ENCODE peak calls at places on chromosomes 12 and 14, in nine cellular contexts. G is stomach; F is adipocyte; U is mucosa of descending colon; I is naive thymus-derived CD4-positive, alpha-beta T cell; B is spleen; N is astrocyte; P is aorta; S is transverse colon. T is an unnamed sample.
A peak's percentile ranks its signal among the peaks of the same experiment; 100 is the strongest.

GRCh38 chr12:5661820-5662219 is 229.9 kb downstream of the NTF3 start:
- DNase-seq in G (no peak), F (no peak), U (peak; percentile 29), I (no peak), B (no peak), N (no peak), P (no peak), S (peak; percentile 25), T (no peak)

GRCh38 chr14:96603350-96604255 is 101.4 kb downstream of the PAPOLA start:
- DNase-seq in G (no peak), F (no peak), U (no peak), I (no peak), B (no peak), N (no peak), P (no peak), S (no peak), T (no peak)

GRCh38 chr12:2582631-2583616 is 211.8 kb upstream of the FKBP4 start:
- DNase-seq in G (peak; percentile 75), F (peak; percentile 85), U (peak; percentile 85), I (peak; percentile 13), B (peak; percentile 88), N (peak; percentile 8), P (peak; percentile 93), S (peak; percentile 70), T (peak; percentile 28)

GRCh38 chr14:97266653-97267052 is 469.5 kb downstream of the VRK1 start:
- DNase-seq in G (no peak), F (no peak), U (no peak), I (no peak), B (no peak), N (peak; percentile 95), P (no peak), S (no peak), T (no peak)

GRCh38 chr14:67883717-67884116 is 64.1 kb downstream of the RAD51B start:
- DNase-seq in G (no peak), F (peak; percentile 83), U (no peak), I (no peak), B (no peak), N (no peak), P (no peak), S (no peak), T (no peak)

GRCh38 chr12:82529096-82529495 is 157.6 kb upstream of the TMTC2 start:
- DNase-seq in G (no peak), F (peak; percentile 14), U (peak; percentile 11), I (no peak), B (no peak), N (no peak), P (no peak), S (no peak), T (no peak)

GRCh38 chr14:61103541-61104339 is 122.7 kb downstream of the SLC38A6 start:
- DNase-seq in G (no peak), F (peak; percentile 95), U (peak; percentile 15), I (no peak), B (no peak), N (peak; percentile 99), P (peak; percentile 84), S (peak; percentile 25), T (no peak)

GRCh38 chr12:45279916-45280547 is 64.1 kb downstream of the ANO6 start:
- DNase-seq in G (no peak), F (no peak), U (no peak), I (no peak), B (no peak), N (no peak), P (no peak), S (no peak), T (no peak)

GRCh38 chr12:25423355-25423754 is 129.7 kb downstream of the LMNTD1 start:
- DNase-seq in G (peak; percentile 31), F (no peak), U (peak; percentile 73), I (no peak), B (no peak), N (peak; percentile 39), P (no peak), S (peak; percentile 52), T (no peak)

GRCh38 chr12:55938826-55939501 is 8.0 kb downstream of the DGKA start:
- DNase-seq in G (no peak), F (no peak), U (no peak), I (no peak), B (no peak), N (no peak), P (peak; percentile 43), S (no peak), T (no peak)

GRCh38 chr14:35261774-35262173 is 30.4 kb upstream of the PSMA6 start:
- DNase-seq in G (no peak), F (peak; percentile 27), U (peak; percentile 9), I (peak; percentile 9), B (no peak), N (no peak), P (no peak), S (no peak), T (no peak)

GRCh38 chr12:108090107-108090899 is 38.8 kb upstream of the WSCD2 start:
- DNase-seq in G (no peak), F (no peak), U (no peak), I (no peak), B (no peak), N (no peak), P (no peak), S (no peak), T (no peak)

GRCh38 chr12:106584104-106585064 is 1.6 kb downstream of the RFX4 start:
- DNase-seq in G (no peak), F (peak; percentile 9), U (no peak), I (no peak), B (no peak), N (no peak), P (no peak), S (no peak), T (no peak)

GRCh38 chr14:65509842-65510241 is 97.3 kb downstream of the FUT8 start:
- DNase-seq in G (no peak), F (no peak), U (no peak), I (no peak), B (no peak), N (no peak), P (no peak), S (no peak), T (no peak)
- H3K9me3 ChIP-seq in G (peaks cover 4% of the 10 kb centered on the region), F (no peaks in the 10 kb centered on the region), U (peaks cover 5% of the 10 kb centered on the region), I (no peaks in the 10 kb centered on the region), B (no peaks in the 10 kb centered on the region), N (no peaks in the 10 kb centered on the region), P (no peaks in the 10 kb centered on the region), S (peaks cover 5% of the 10 kb centered on the region), T (no peaks in the 10 kb centered on the region)

DNA sequence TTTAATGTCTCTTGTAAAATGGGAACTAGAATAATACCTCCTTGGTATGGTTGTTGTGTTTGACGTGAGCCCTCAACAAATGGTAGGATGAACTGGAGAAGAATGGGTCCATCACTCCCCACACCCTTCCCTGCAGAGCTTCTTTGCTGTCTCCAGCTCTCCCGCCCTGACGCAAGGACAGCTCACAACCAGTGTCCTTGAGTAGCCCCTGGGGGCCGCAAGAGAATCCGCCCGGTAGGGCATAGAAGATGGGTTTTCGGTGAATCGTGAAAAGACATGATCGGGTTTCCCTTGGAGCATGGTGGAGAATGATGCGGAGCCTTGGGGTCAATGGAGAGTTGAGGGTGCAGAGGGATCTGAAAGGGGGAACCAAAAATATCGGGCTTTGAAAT is 6.1 kb upstream of the PAX9 start:
- DNase-seq in G (no peak), F (no peak), U (no peak), I (no peak), B (no peak), N (no peak), P (no peak), S (no peak), T (no peak)
- H3K9me3 ChIP-seq in G (peaks cover 37% of the 10 kb centered on the region), F (no peaks in the 10 kb centered on the region), U (no peaks in the 10 kb centered on the region), I (peaks cover 5% of the 10 kb centered on the region), B (no peaks in the 10 kb centered on the region), N (peaks cover 11% of the 10 kb centered on the region), P (peaks cover 3% of the 10 kb centered on the region), S (no peaks in the 10 kb centered on the region), T (peaks cover 8% of the 10 kb centered on the region)

DNA sequence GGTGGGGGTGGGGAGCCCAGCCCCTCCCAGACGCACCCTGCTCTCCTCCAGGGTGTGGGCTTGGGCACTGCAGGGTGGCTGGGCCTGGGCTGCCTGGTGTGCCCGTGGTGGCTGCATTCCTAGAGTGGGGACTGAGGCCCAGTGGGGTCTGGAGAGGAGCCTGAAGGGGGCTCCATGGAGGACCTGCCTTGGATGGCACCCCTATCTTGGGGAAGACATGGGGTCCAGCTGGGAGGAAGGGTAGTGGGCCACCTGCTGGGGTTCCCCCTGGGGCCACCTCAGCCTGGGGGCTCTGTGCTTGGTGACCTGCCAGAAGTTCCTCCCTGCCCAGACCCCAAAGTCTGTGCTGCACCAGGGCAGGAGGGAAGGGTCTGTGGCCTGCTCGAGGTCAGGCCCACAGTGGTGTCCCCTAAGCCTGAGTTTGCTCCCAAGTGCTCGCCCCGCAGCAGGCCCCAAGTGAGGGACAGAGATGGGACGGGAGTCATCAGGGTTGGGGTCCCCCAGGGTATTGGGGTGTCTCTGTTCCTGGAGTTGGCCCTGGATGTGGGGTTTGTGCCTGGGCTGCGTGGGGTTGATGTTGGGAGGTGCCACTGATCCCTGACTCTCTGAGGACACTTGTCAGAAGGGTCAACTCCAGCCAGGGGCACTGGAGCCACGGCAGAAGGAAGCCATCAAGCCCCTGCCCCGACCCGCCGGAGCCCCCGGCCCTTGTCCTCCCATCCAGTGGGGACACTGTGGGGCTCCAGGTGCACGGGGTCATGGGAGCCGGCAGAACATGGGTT is 382.9 kb downstream of the TMEM121 start:
- DNase-seq in G (no peak), F (no peak), U (no peak), I (no peak), B (peak; percentile 64), N (no peak), P (no peak), S (no peak), T (no peak)
- H3K9me3 ChIP-seq in G (no peaks in the 10 kb centered on the region), F (no peaks in the 10 kb centered on the region), U (no peaks in the 10 kb centered on the region), I (no peaks in the 10 kb centered on the region), B (no peaks in the 10 kb centered on the region), N (peaks cover 6% of the 10 kb centered on the region), P (no peaks in the 10 kb centered on the region), S (no peaks in the 10 kb centered on the region), T (no peaks in the 10 kb centered on the region)

GRCh38 chr12:37545759-37546158 is 770.8 kb upstream of the ALG10B start:
- DNase-seq in G (no peak), F (no peak), U (no peak), I (no peak), B (no peak), N (no peak), P (no peak), S (no peak), T (no peak)

GRCh38 chr12:37546901-37547475 is 769.6 kb upstream of the ALG10B start:
- DNase-seq in G (no peak), F (no peak), U (no peak), I (no peak), B (no peak), N (no peak), P (no peak), S (no peak), T (no peak)

GRCh38 chr12:37547611-37548010 is 769.0 kb upstream of the ALG10B start:
- DNase-seq in G (no peak), F (no peak), U (no peak), I (no peak), B (no peak), N (no peak), P (no peak), S (no peak), T (no peak)

GRCh38 chr12:37546206-37546605 is 770.4 kb upstream of the ALG10B start:
- DNase-seq in G (no peak), F (no peak), U (no peak), I (no peak), B (no peak), N (no peak), P (no peak), S (no peak), T (no peak)

DNA sequence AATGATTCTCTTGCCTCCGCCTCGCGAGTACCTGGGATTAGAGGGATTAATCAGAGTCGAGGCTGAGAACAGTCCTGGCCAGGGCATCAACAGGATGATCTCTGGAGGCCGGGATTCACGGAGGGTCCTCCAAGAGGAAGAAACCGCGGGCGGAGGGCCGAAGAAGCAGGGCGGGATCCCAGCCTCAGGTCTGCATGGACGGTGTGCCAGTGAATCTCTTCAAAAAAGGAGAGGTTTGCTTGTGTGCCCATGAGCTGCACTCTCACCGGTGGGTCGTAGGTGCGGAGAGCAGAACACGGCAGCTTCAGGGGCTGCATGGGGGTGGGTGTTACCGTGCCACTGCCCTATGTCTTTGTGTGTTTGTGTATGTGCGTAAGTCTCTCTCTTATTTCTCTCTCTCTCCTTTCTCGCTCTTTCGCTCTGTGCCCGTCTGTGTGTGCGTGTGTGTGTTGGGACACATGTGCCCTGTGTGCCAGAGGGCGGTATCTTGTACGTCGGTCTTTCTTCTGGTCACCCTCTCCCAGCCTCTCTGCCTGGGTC is 768.2 kb upstream of the ALG10B start:
- DNase-seq in G (no peak), F (no peak), U (no peak), I (no peak), B (no peak), N (no peak), P (no peak), S (no peak), T (no peak)
- H3K9me3 ChIP-seq in G (peaks cover 51% of the 10 kb centered on the region), F (no peaks in the 10 kb centered on the region), U (peaks cover 58% of the 10 kb centered on the region), I (no peaks in the 10 kb centered on the region), B (no peaks in the 10 kb centered on the region), N (peaks cover 2% of the 10 kb centered on the region), P (no peaks in the 10 kb centered on the region), S (no peaks in the 10 kb centered on the region), T (no peaks in the 10 kb centered on the region)

T was measured in T-helper 17 cell.